ENCODE peak calls at places on chromosomes 16 and 17, in six cellular contexts. One of them, this sample, is unnamed.

GRCh38 chr17:65774787-65775186 is 213.3 kb upstream of the AXIN2 start:
- DNase-seq in K562: no peak
- DNase-seq in GM12878: no peak
- DNase-seq in HCT116: no peak
- DNase-seq in HepG2: no peak
- DNase-seq in SK-N-SH: no peak
- DNase-seq in this sample: no peak

GRCh38 chr17:65013613-65014391 is 42.7 kb downstream of the GNA13 start:
- DNase-seq in K562: no peak
- DNase-seq in GM12878: no peak
- DNase-seq in HCT116: peak
- DNase-seq in HepG2: peak
- DNase-seq in SK-N-SH: no peak
- DNase-seq in this sample: no peak

GRCh38 chr17:31296156-31296555 is 883 bp downstream of the OMG start:
- DNase-seq in K562: no peak
- DNase-seq in GM12878: no peak
- DNase-seq in HCT116: no peak
- DNase-seq in HepG2: no peak
- DNase-seq in SK-N-SH: no peak
- DNase-seq in this sample: no peak

GRCh38 chr17:3740611-3741073 is 16.9 kb downstream of the HASPIN start:
- DNase-seq in K562: no peak
- DNase-seq in GM12878: no peak
- DNase-seq in HCT116: no peak
- DNase-seq in HepG2: no peak
- DNase-seq in SK-N-SH: no peak
- DNase-seq in this sample: no peak

GRCh38 chr17:79104898-79105600 is 30.4 kb downstream of the ENGASE start:
- DNase-seq in K562: no peak
- DNase-seq in GM12878: no peak
- DNase-seq in HCT116: no peak
- DNase-seq in HepG2: no peak
- DNase-seq in SK-N-SH: no peak
- DNase-seq in this sample: no peak

GRCh38 chr17:65418622-65419021 is 142.8 kb downstream of the AXIN2 start:
- DNase-seq in K562: no peak
- DNase-seq in GM12878: no peak
- DNase-seq in HCT116: no peak
- DNase-seq in HepG2: no peak
- DNase-seq in SK-N-SH: no peak
- DNase-seq in this sample: peak

GRCh38 chr17:32533296-32533695 is 46.5 kb downstream of the CDK5R1 start:
- DNase-seq in K562: no peak
- DNase-seq in GM12878: no peak
- DNase-seq in HCT116: no peak
- DNase-seq in HepG2: no peak
- DNase-seq in SK-N-SH: no peak
- DNase-seq in this sample: no peak

GRCh38 chr16:6605490-6605889 is 727.2 kb upstream of the RBFOX1 start:
- DNase-seq in K562: no peak
- DNase-seq in GM12878: no peak
- DNase-seq in HCT116: no peak
- DNase-seq in HepG2: no peak
- DNase-seq in SK-N-SH: no peak
- DNase-seq in this sample: peak

GRCh38 chr16:78607465-78607864 is 508.0 kb downstream of the WWOX start:
- DNase-seq in K562: no peak
- DNase-seq in GM12878: no peak
- DNase-seq in HCT116: no peak
- DNase-seq in HepG2: no peak
- DNase-seq in SK-N-SH: no peak
- DNase-seq in this sample: no peak

GRCh38 chr17:74271281-74271680 is 2.8 kb upstream of the DNAI2 start:
- DNase-seq in K562: no peak
- DNase-seq in GM12878: no peak
- DNase-seq in HCT116: no peak
- DNase-seq in HepG2: no peak
- DNase-seq in SK-N-SH: no peak
- DNase-seq in this sample: no peak

GRCh38 chr16:82016964-82017363 is 5.7 kb upstream of the SDR42E1 start:
- DNase-seq in K562: no peak
- DNase-seq in GM12878: no peak
- DNase-seq in HCT116: no peak
- DNase-seq in HepG2: no peak
- DNase-seq in SK-N-SH: no peak
- DNase-seq in this sample: no peak

GRCh38 chr17:12973496-12974318 is 44.1 kb downstream of the ELAC2 start:
- DNase-seq in K562: no peak
- DNase-seq in GM12878: no peak
- DNase-seq in HCT116: no peak
- DNase-seq in HepG2: no peak
- DNase-seq in SK-N-SH: no peak
- DNase-seq in this sample: no peak

GRCh38 chr17:49371178-49371834 is 9.3 kb upstream of the ZNF652 start:
- DNase-seq in K562: peak
- DNase-seq in GM12878: no peak
- DNase-seq in HCT116: no peak
- DNase-seq in HepG2: no peak
- DNase-seq in SK-N-SH: no peak
- DNase-seq in this sample: peak

GRCh38 chr17:81478119-81478518 is 34.5 kb downstream of the ACTG1 start:
- DNase-seq in K562: no peak
- DNase-seq in GM12878: no peak
- DNase-seq in HCT116: no peak
- DNase-seq in HepG2: no peak
- DNase-seq in SK-N-SH: no peak
- DNase-seq in this sample: no peak

GRCh38 chr17:81477173-81477572 is 35.4 kb downstream of the ACTG1 start:
- DNase-seq in K562: no peak
- DNase-seq in GM12878: no peak
- DNase-seq in HCT116: no peak
- DNase-seq in HepG2: no peak
- DNase-seq in SK-N-SH: no peak
- DNase-seq in this sample: no peak

GRCh38 chr17:81474958-81475357 is 37.6 kb downstream of the ACTG1 start:
- DNase-seq in K562: no peak
- DNase-seq in GM12878: no peak
- DNase-seq in HCT116: no peak
- DNase-seq in HepG2: no peak
- DNase-seq in SK-N-SH: no peak
- DNase-seq in this sample: no peak

GRCh38 chr17:81476097-81476496 is 36.5 kb downstream of the ACTG1 start:
- DNase-seq in K562: no peak
- DNase-seq in GM12878: no peak
- DNase-seq in HCT116: no peak
- DNase-seq in HepG2: no peak
- DNase-seq in SK-N-SH: no peak
- DNase-seq in this sample: no peak

DNA sequence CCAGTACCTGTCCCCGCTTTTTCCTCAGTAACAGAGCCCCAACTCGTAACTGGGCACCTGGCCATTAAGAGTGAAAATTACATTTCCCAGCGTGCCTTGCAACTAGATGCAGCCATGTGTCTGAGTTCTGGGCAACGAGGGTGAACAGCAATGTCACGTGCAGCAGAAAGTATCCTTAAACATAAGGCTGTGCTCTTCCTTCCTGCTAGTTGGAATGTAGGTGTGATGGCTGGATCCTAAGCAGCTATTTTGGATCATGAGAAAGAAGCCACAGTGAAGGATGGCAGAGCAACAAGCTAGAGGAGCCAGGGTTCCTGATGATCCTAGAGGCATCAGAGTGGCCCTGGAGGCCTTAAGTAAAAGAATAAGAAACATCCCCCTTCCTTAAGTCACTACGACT is 36.0 kb downstream of the ACTG1 start:
- DNase-seq in K562: no peak
- DNase-seq in GM12878: no peak
- DNase-seq in HCT116: no peak
- DNase-seq in HepG2: no peak
- DNase-seq in SK-N-SH: no peak
- DNase-seq in this sample: no peak
- TF ChIP-seq JUND in K562: no peak
- TF ChIP-seq JUND in GM12878: no peak
- TF ChIP-seq JUND in HCT116: no peak
- TF ChIP-seq JUND in HepG2: no peak
- TF ChIP-seq JUND in SK-N-SH: no peak
- TF ChIP-seq JUND in this sample: no peak

DNA sequence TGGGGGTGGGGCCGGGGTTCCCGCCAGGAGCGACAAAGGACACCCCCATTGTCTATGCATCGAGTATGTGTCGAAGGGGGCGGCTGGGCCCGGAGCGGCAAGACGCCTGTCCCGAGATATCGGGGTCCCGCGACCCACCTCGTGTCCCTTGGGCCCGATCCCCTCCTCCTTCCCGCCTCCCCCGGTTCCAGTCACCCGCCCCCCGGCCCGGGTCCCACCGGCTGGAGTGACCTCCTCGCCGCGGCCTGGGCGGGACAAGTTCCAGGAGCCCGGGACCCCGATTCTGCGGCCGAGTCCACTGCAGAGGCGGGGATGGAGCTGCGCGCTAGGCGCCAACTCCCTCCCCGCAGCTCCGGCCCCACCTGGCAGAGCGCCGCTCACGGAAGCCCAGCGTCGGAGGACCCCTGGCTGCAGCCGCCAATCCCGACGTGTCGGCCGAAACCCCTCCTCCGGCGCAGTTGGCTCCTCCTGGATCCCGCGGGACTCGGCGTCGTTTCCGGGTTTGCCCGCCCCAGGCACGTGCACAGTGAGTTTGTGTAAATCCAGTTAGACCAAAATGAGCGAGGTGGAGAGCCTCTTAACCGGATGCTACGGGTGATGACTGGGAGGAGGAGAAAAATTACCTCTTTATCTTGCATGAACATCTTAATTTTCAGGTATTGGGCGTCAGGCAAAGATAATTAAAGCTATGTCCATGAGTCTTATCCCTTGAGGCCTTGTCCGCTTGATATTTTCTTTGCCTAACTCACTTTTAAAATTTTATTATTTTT is at the start of gene NMRAL1:
- DNase-seq in K562: peak
- DNase-seq in GM12878: peak
- DNase-seq in HCT116: peak
- DNase-seq in HepG2: peak
- DNase-seq in SK-N-SH: peak
- DNase-seq in this sample: peak
- TF ChIP-seq JUND in K562: no peak
- TF ChIP-seq JUND in GM12878: no peak
- TF ChIP-seq JUND in HCT116: no peak
- TF ChIP-seq JUND in HepG2: no peak
- TF ChIP-seq JUND in SK-N-SH: no peak
- TF ChIP-seq JUND in this sample: no peak

GRCh38 chr17:17156107-17156506 is 50.0 kb downstream of the PLD6 start:
- DNase-seq in K562: no peak
- DNase-seq in GM12878: no peak
- DNase-seq in HCT116: no peak
- DNase-seq in HepG2: no peak
- DNase-seq in SK-N-SH: no peak
- DNase-seq in this sample: no peak

GRCh38 chr17:17154981-17155380 is 51.2 kb downstream of the PLD6 start:
- DNase-seq in K562: no peak
- DNase-seq in GM12878: no peak
- DNase-seq in HCT116: no peak
- DNase-seq in HepG2: no peak
- DNase-seq in SK-N-SH: no peak
- DNase-seq in this sample: no peak

GRCh38 chr17:17157041-17157440 is 49.1 kb downstream of the PLD6 start:
- DNase-seq in K562: no peak
- DNase-seq in GM12878: no peak
- DNase-seq in HCT116: no peak
- DNase-seq in HepG2: no peak
- DNase-seq in SK-N-SH: no peak
- DNase-seq in this sample: no peak

GRCh38 chr17:17155568-17155967 is 50.6 kb downstream of the PLD6 start:
- DNase-seq in K562: no peak
- DNase-seq in GM12878: no peak
- DNase-seq in HCT116: no peak
- DNase-seq in HepG2: peak
- DNase-seq in SK-N-SH: no peak
- DNase-seq in this sample: no peak

GRCh38 chr17:17156511-17156910 is 49.6 kb downstream of the PLD6 start:
- DNase-seq in K562: no peak
- DNase-seq in GM12878: no peak
- DNase-seq in HCT116: no peak
- DNase-seq in HepG2: no peak
- DNase-seq in SK-N-SH: no peak
- DNase-seq in this sample: no peak
- TF ChIP-seq JUND in K562: no peak
- TF ChIP-seq JUND in GM12878: no peak
- TF ChIP-seq JUND in HCT116: no peak
- TF ChIP-seq JUND in HepG2: no peak
- TF ChIP-seq JUND in SK-N-SH: no peak
- TF ChIP-seq JUND in this sample: no peak

GRCh38 chr16:1344499-1344898 is 7.2 kb downstream of the TSR3 start:
- DNase-seq in K562: no peak
- DNase-seq in GM12878: no peak
- DNase-seq in HCT116: no peak
- DNase-seq in HepG2: no peak
- DNase-seq in SK-N-SH: no peak
- DNase-seq in this sample: no peak

GRCh38 chr16:1342526-1343427 is 8.9 kb downstream of the TSR3 start:
- DNase-seq in K562: peak
- DNase-seq in GM12878: peak
- DNase-seq in HCT116: peak
- DNase-seq in HepG2: peak
- DNase-seq in SK-N-SH: peak
- DNase-seq in this sample: peak

GRCh38 chr16:1341495-1342388 is 8.3 kb downstream of the BAIAP3 start:
- DNase-seq in K562: no peak
- DNase-seq in GM12878: no peak
- DNase-seq in HCT116: no peak
- DNase-seq in HepG2: no peak
- DNase-seq in SK-N-SH: no peak
- DNase-seq in this sample: no peak

GRCh38 chr16:1345087-1345486 is 6.6 kb downstream of the TSR3 start:
- DNase-seq in K562: no peak
- DNase-seq in GM12878: no peak
- DNase-seq in HCT116: no peak
- DNase-seq in HepG2: no peak
- DNase-seq in SK-N-SH: no peak
- DNase-seq in this sample: no peak

DNA sequence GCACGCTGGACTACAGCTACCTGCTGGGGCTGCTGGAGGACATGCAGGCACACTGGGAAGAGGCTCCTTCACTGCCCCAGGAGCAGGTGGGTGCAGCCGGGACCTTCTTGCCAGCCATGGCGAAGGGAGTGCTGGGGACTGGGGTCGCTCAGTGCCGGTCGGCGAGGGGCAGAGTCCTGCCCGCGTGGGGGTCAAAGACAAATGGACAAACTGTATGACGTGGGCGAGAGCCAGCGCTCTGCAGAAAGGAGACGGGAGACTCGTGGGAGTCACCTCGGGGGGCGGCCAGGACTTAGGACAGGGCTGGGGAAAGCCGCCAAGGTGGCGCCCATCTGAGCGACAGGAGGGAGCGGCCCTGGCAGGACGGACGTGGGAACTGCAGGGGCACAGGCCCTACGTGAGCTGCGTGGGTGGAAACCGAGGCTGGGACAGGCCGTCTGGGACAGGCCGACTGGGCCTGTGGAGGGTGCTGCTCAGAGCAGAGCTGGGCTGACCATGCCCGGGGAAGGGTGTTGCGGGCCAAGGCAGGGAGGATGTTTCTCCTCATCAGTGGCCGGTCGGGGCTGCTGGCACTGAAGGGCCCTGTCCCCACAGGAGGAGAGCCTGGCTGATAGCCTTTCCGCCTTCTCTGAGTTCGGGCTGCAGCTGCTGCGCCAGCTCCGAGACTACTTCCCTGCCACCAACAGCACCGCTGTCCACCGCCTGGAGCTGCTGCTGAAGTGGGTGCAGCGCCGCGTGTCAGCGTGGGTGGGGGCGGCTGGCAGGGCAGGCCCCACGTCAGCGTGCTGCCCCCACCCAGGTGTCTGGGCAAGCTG is 8.0 kb downstream of the TSR3 start:
- DNase-seq in K562: no peak
- DNase-seq in GM12878: no peak
- DNase-seq in HCT116: no peak
- DNase-seq in HepG2: no peak
- DNase-seq in SK-N-SH: no peak
- DNase-seq in this sample: no peak
- TF ChIP-seq JUND in K562: no peak
- TF ChIP-seq JUND in GM12878: no peak
- TF ChIP-seq JUND in HCT116: no peak
- TF ChIP-seq JUND in HepG2: no peak
- TF ChIP-seq JUND in SK-N-SH: no peak
- TF ChIP-seq JUND in this sample: no peak

This sample was measured in T47D.